ENCODE peak calls at places on chromosomes 12 and 14, in ten cellular contexts. G, X, Z, C, A, K, S, E, P and M are unnamed samples.
A peak's percentile ranks its signal among the peaks of the same experiment; 100 is the strongest.

GRCh38 chr12:90250766-90251165 is 542.1 kb upstream of the ATP2B1 start:
- DNase-seq in P (no peak), K (no peak), S (no peak), A (peak; percentile 13), E (peak; percentile 47), G (no peak), X (peak; percentile 24), C (no peak), Z (no peak), M (no peak)

GRCh38 chr12:39626033-39626814 is 6.6 kb upstream of the ABCD2 start:
- DNase-seq in Z (no peak), G (no peak), A (no peak), P (no peak), K (no peak), E (no peak), S (no peak), C (no peak), X (no peak), M (no peak)

GRCh38 chr12:40907115-40907521 is 214.9 kb downstream of the CNTN1 start:
- DNase-seq in X (no peak), K (no peak), A (no peak), G (no peak), E (no peak), Z (peak; percentile 5), C (no peak), S (peak; percentile 85), P (no peak), M (no peak)

GRCh38 chr12:4172999-4173398 is 100.6 kb upstream of the CCND2 start:
- DNase-seq in A (no peak), K (no peak), X (no peak), S (no peak), E (no peak), G (no peak), P (no peak), Z (peak; percentile 26), C (no peak), M (no peak)

GRCh38 chr12:105357162-105357691 is 26.7 kb downstream of the C12orf75 start:
- DNase-seq in P (no peak), E (no peak), K (no peak), Z (peak; percentile 67), X (no peak), C (no peak), A (no peak), G (no peak), S (no peak), M (no peak)

GRCh38 chr14:36424478-36425102 is 95.4 kb downstream of the NKX2-1 start:
- DNase-seq in C (no peak), Z (no peak), E (no peak), K (no peak), P (no peak), G (no peak), X (no peak), S (no peak), A (no peak), M (no peak)

GRCh38 chr14:69043007-69043444 is 63.9 kb upstream of the ACTN1 start:
- DNase-seq in P (peak; percentile 82), S (no peak), G (peak; percentile 76), X (no peak), E (no peak), A (peak; percentile 53), C (peak; percentile 49), Z (no peak), K (peak; percentile 41), M (peak; percentile 74)

GRCh38 chr14:55523321-55523720 is 56.7 kb upstream of the KTN1 start:
- DNase-seq in Z (no peak), G (no peak), K (no peak), A (no peak), P (no peak), S (no peak), C (no peak), X (no peak), E (no peak), M (no peak)

GRCh38 chr14:64190974-64191502 is 103.1 kb downstream of the ESR2 start:
- DNase-seq in G (no peak), C (no peak), E (no peak), P (no peak), S (no peak), Z (peak; percentile 42), X (no peak), K (no peak), A (no peak), M (no peak)

GRCh38 chr14:93219103-93219726 is 12.2 kb downstream of the UBR7 start:
- DNase-seq in E (peak; percentile 59), Z (peak; percentile 65), G (no peak), P (peak; percentile 29), S (peak; percentile 51), X (peak; percentile 48), C (peak; percentile 46), A (no peak), K (no peak), M (no peak)

GRCh38 chr12:3803865-3804472 is 51.1 kb upstream of the CRACR2A start:
- DNase-seq in G (peak; percentile 76), C (peak; percentile 79), E (peak; percentile 59), P (peak; percentile 74), K (peak; percentile 61), A (peak; percentile 65), X (peak; percentile 76), Z (peak; percentile 72), S (peak; percentile 64), M (peak; percentile 78)

GRCh38 chr12:16563519-16563918 is 42.4 kb downstream of the LMO3 start:
- DNase-seq in E (peak; percentile 7), X (no peak), S (no peak), C (no peak), K (no peak), P (no peak), G (no peak), A (no peak), Z (no peak), M (no peak)
- H3K4me1 ChIP-seq in E (peaks cover 5% of the 10 kb centered on the region), X (no peaks in the 10 kb centered on the region), S (no peaks in the 10 kb centered on the region), C (no peaks in the 10 kb centered on the region), K (no peaks in the 10 kb centered on the region), P (no peaks in the 10 kb centered on the region), G (no peaks in the 10 kb centered on the region), A (no peaks in the 10 kb centered on the region), Z (no peaks in the 10 kb centered on the region), M (no peaks in the 10 kb centered on the region)

GRCh38 chr14:95953111-95953724 is 76.6 kb downstream of the TUNAR start:
- DNase-seq in K (no peak), C (no peak), S (no peak), G (no peak), P (no peak), X (no peak), E (no peak), Z (no peak), A (no peak), M (no peak)

GRCh38 chr14:95946867-95947266 is 70.2 kb downstream of the TUNAR start:
- DNase-seq in G (no peak), Z (no peak), X (no peak), E (no peak), K (no peak), C (no peak), A (peak; percentile 42), P (no peak), S (no peak), M (no peak)

GRCh38 chr14:95943699-95944098 is 67.1 kb downstream of the TUNAR start:
- DNase-seq in Z (no peak), C (no peak), G (no peak), E (no peak), X (no peak), S (no peak), K (no peak), A (no peak), P (no peak), M (no peak)

GRCh38 chr14:95948608-95949007 is 72.0 kb downstream of the TUNAR start:
- DNase-seq in A (no peak), X (no peak), K (no peak), Z (no peak), S (no peak), P (no peak), C (no peak), G (no peak), E (no peak), M (no peak)
- H3K4me3 ChIP-seq in A (no peak overlapping the region), X (no peak overlapping the region), K (no peak overlapping the region), Z (no peak overlapping the region), S (no peak overlapping the region), P (no peak overlapping the region), C (no peak overlapping the region), G (no peak overlapping the region), E (no peak overlapping the region), M (no peak overlapping the region)

GRCh38 chr14:101506211-101506920 is 54.9 kb upstream of the DIO3 start:
- DNase-seq in P (peak; percentile 51), C (peak; percentile 4), E (no peak), G (peak; percentile 43), S (no peak), A (peak; percentile 12), K (no peak), X (no peak), Z (no peak), M (no peak)
- H3K27me3 ChIP-seq in P (no peaks in the 10 kb centered on the region), C (no peaks in the 10 kb centered on the region), E (no peaks in the 10 kb centered on the region), G (no peaks in the 10 kb centered on the region), S (no peaks in the 10 kb centered on the region), A (no peaks in the 10 kb centered on the region), K (no peaks in the 10 kb centered on the region), X (no peaks in the 10 kb centered on the region), Z (peaks cover 16% of the 10 kb centered on the region), M (no peaks in the 10 kb centered on the region)

DNA sequence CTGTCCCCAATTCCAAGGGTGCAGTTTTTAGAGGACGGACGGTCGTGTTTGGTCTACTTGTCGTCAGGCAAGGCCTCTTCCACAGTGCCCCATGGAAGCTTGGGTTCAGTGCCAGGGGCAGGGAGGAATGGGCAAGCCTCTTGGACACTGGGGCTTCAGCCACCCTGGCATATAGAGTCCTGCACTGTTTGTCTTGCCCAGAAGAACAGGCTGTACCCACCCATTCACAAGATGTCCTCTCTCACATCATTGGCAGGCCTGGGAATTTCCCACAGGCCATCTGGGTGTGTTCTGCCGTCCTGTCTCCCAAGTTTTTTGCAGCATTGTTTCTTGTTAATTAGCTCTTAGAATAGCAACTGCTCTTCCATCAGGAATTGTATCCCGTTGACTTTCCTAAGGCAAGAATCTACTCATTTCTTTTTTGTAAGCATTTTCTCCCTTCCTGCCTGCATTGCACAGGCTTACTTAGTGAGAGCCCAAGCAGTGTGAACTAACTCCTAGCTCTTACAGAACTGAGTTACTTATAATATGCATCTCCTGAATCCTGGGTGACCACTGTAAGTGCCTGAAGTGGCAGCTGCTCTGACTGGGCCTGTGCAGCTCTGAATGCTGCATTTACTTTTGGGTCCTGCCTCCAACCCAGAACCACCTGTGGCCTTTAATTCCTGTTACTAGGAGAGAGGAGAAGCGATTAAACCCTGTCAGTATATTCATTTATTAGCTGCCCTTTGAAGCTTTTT is 149.4 kb upstream of the HIF1A start:
- DNase-seq in Z (no peak), G (no peak), E (no peak), X (no peak), A (no peak), C (no peak), K (no peak), P (no peak), S (no peak), M (peak; percentile 42)
- H3K4me1 ChIP-seq in Z (peaks cover 41% of the 10 kb centered on the region), G (peaks cover 12% of the 10 kb centered on the region), E (no peaks in the 10 kb centered on the region), X (peaks cover 8% of the 10 kb centered on the region), A (no peaks in the 10 kb centered on the region), C (peaks cover 28% of the 10 kb centered on the region), K (peaks cover 5% of the 10 kb centered on the region), P (peaks cover 28% of the 10 kb centered on the region), S (peaks cover 5% of the 10 kb centered on the region), M (peaks cover 25% of the 10 kb centered on the region)